ENCODE peak calls at places on chromosomes 16 and 17, in six cellular contexts. V is adrenal gland; W is tibial nerve; C is MG63; I is colonic mucosa; O is CD4-positive, CD25-positive, alpha-beta regulatory T cell. Y is an unnamed sample.

GRCh38 chr17:66661411-66661843 is 173.5 kb upstream of the CACNG5 start:
- DNase-seq in V (peak; percentile 41), W (no peak), C (no peak), I (no peak), O (no peak), Y (no peak)

GRCh38 chr17:27960183-27960589 is 67.0 kb upstream of the LYRM9 start:
- DNase-seq in V (no peak), W (no peak), C (no peak), I (no peak), O (no peak), Y (no peak)

GRCh38 chr17:74748529-74749261 is at the start of gene NHERF1:
- DNase-seq in V (peak; percentile 93), W (peak; percentile 91), C (peak; percentile 97), I (peak; percentile 96), O (peak; percentile 94), Y (peak; percentile 82)

GRCh38 chr17:41481051-41481450 is at the start of gene KRT35:
- DNase-seq in V (no peak), W (no peak), C (no peak), I (no peak), O (no peak), Y (no peak)

GRCh38 chr16:65336169-65336568 is 214.3 kb upstream of the CDH11 start:
- DNase-seq in V (no peak), W (no peak), C (no peak), I (no peak), O (no peak), Y (no peak)

GRCh38 chr17:69500911-69501429 is 86.5 kb downstream of the MAP2K6 start:
- DNase-seq in V (no peak), W (no peak), C (peak; percentile 86), I (peak; percentile 49), O (no peak), Y (no peak)

GRCh38 chr16:8591451-8591850 is 1.1 kb upstream of the TMEM114 start:
- DNase-seq in V (no peak), W (no peak), C (no peak), I (no peak), O (no peak), Y (no peak)

GRCh38 chr17:252456-252855 is 71.0 kb upstream of the DOC2B start:
- DNase-seq in V (peak; percentile 9), W (no peak), C (no peak), I (no peak), O (no peak), Y (no peak)

GRCh38 chr17:61399131-61400057 is at the start of gene TBX2:
- DNase-seq in V (peak; percentile 69), W (peak; percentile 88), C (peak; percentile 96), I (peak; percentile 50), O (no peak), Y (no peak)

GRCh38 chr16:22220076-22220453 is 14.0 kb downstream of the EEF2K start:
- DNase-seq in V (no peak), W (no peak), C (peak; percentile 48), I (no peak), O (no peak), Y (no peak)

GRCh38 chr16:48912360-48912759 is 302.4 kb upstream of the N4BP1 start:
- DNase-seq in V (no peak), W (no peak), C (no peak), I (no peak), O (no peak), Y (peak; percentile 21)

GRCh38 chr17:29443041-29443440 is 52.9 kb downstream of the TAOK1 start:
- DNase-seq in V (no peak), W (no peak), C (no peak), I (no peak), O (no peak), Y (no peak)

GRCh38 chr16:52649870-52650269 is 102.9 kb upstream of the TOX3 start:
- DNase-seq in V (no peak), W (no peak), C (no peak), I (no peak), O (no peak), Y (no peak)

GRCh38 chr17:17810374-17811248 is 26.2 kb downstream of the SREBF1 start:
- DNase-seq in V (peak; percentile 72), W (no peak), C (no peak), I (no peak), O (no peak), Y (no peak)

GRCh38 chr16:77212736-77213541 is 13.7 kb downstream of the SYCE1L start:
- DNase-seq in V (peak; percentile 63), W (peak; percentile 40), C (peak; percentile 28), I (peak; percentile 74), O (peak; percentile 71), Y (no peak)

GRCh38 chr16:75733305-75734141 is 7.2 kb upstream of the CPHXL start:
- DNase-seq in V (no peak), W (no peak), C (peak; percentile 88), I (peak; percentile 25), O (no peak), Y (no peak)

GRCh38 chr17:34319087-34319486 is at the start of gene CCL8:
- DNase-seq in V (no peak), W (no peak), C (no peak), I (no peak), O (no peak), Y (no peak)

GRCh38 chr17:28737770-28738679 is 5.8 kb upstream of the TRAF4 start:
- DNase-seq in V (no peak), W (no peak), C (no peak), I (peak; percentile 60), O (no peak), Y (no peak)

GRCh38 chr16:70775399-70775798 is 25.6 kb downstream of the VAC14 start:
- DNase-seq in V (no peak), W (no peak), C (no peak), I (no peak), O (no peak), Y (no peak)

GRCh38 chr17:42402121-42402516 is 13.9 kb upstream of the STAT3 start:
- DNase-seq in V (no peak), W (no peak), C (no peak), I (peak; percentile 75), O (no peak), Y (no peak)

GRCh38 chr17:42655528-42655927 is 3.6 kb upstream of the TUBG2 start:
- DNase-seq in V (no peak), W (no peak), C (peak; percentile 37), I (no peak), O (no peak), Y (no peak)

GRCh38 chr16:47826070-47826469 is 329.7 kb downstream of the ABCC12 start:
- DNase-seq in V (no peak), W (no peak), C (no peak), I (no peak), O (no peak), Y (no peak)

GRCh38 chr17:47653442-47653841 is 3.7 kb downstream of the KPNB1 start:
- DNase-seq in V (no peak), W (no peak), C (no peak), I (no peak), O (no peak), Y (no peak)
- H3K4me3 ChIP-seq in V (no peak overlapping the region), W (no peak overlapping the region), C (no peak overlapping the region), I (no peak overlapping the region), O (no peak overlapping the region), Y (no peak overlapping the region)

DNA sequence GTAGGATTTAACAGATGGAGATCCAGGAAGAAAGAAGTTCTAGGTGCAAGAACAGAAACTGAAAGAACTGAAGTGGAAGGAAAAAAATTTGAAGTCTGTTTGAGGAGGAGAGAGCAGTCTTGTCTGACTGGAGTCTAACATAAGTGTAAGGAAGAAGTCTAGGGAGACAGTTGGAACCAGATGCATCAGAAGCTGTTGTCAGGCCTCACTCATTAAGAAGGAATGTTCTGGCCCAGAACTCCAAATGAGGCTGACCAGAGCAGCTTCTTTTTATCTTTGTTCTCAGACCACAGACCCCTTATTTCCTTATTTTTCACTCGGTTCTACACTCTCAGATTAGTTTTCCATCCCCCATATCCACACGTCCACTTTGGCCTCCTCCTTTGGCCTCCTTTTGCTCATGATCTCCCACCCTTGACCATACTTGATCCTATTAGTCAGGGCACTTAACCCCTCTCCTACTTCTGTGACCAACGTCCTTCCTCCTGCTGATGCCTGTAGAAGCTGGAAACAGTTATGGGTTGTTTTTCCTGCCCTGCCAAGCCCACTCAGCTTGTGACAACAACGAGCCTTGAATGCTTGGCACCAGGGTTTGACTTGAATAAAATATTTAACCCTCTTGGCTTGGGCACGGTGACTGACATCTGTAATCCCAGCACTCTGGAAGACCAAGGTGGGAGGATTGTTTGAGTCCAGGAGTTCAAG is 7.0 kb upstream of the MYH2 start:
- DNase-seq in V (no peak), W (no peak), C (peak; percentile 79), I (no peak), O (no peak), Y (no peak)
- H3K4me3 ChIP-seq in V (no peak overlapping the region), W (no peak overlapping the region), C (no peak overlapping the region), I (no peak overlapping the region), O (no peak overlapping the region), Y (no peak overlapping the region)

GRCh38 chr16:59633996-59634579 is 900.0 kb upstream of the GOT2 start:
- DNase-seq in V (no peak), W (no peak), C (peak; percentile 16), I (no peak), O (no peak), Y (no peak)

GRCh38 chr16:59632266-59632855 is 898.2 kb upstream of the GOT2 start:
- DNase-seq in V (peak; percentile 20), W (no peak), C (peak; percentile 98), I (no peak), O (no peak), Y (no peak)

GRCh38 chr16:59634951-59635350 is 900.8 kb upstream of the GOT2 start:
- DNase-seq in V (no peak), W (no peak), C (no peak), I (no peak), O (no peak), Y (no peak)

DNA sequence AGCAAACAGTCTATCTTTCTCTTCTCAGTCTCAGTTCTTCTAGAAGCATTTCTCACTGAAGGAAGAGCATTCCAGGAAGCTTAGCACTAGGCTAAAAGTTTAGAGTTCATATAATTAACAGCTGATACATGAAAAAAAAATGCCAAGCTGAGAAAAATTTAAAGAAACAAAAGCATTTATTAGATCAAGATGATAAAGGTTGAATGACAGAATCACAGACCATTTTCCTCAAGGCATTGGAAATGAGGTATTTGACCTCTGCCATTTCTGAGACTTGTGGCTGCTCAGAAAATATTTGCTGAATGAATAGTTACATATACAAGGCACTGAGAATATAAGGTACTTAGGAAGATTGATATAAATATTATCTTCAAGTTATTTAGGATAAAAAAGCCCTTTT is 901.6 kb upstream of the GOT2 start:
- DNase-seq in V (no peak), W (no peak), C (peak; percentile 5), I (no peak), O (no peak), Y (no peak)
- H3K4me3 ChIP-seq in V (no peak overlapping the region), W (no peak overlapping the region), C (no peak overlapping the region), I (no peak overlapping the region), O (no peak overlapping the region), Y (no peak overlapping the region)

DNA sequence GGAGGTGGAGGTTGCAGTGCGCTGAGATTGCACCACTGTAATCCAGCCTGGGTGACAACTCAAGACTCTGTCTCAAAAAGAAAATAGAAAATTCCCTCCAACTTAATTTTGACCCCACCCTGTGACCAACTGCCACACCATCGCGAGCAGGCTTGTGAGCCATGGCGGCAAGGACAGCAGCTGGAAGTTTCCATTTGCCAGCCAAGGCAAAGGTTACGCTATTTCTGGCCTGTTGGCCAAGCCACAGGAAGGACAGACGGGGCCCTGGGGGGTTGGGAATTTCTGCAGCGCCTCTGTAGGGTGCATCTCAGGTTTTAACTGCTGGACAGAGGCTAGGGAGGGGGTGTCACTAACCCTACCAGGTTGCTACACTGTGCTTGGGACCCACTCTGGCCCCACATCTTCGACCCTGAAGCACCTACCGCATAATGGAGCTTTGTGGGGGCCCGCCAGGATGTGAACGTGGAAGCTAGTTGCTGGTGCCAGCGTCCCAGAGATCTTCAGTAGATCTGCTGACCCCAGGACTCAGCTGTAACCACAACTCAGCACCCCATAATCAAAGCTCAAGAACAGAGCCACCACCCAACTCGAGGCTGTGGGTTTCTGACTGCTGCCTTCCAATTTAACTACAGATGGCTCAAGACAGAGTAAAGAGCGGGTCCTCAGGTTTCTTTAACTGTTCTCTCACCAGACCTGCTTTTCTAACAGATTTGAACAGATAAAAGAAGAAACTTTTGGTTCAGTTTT is 11.0 kb downstream of the KIFC3 start:
- DNase-seq in V (peak; percentile 68), W (no peak), C (no peak), I (no peak), O (no peak), Y (no peak)
- H3K4me3 ChIP-seq in V (no peak overlapping the region), W (no peak overlapping the region), C (no peak overlapping the region), I (no peak overlapping the region), O (no peak overlapping the region), Y (no peak overlapping the region)